ENCODE peak calls at places on chromosomes 2 and 18, in seven cellular contexts. One of them, this sample, is unnamed.

GRCh38 chr2:44441200-44441599 is 79.5 kb downstream of the CAMKMT start:
- DNase-seq in prostate gland: no peak
- DNase-seq in breast epithelium: no peak
- DNase-seq in aorta: no peak
- DNase-seq in psoas muscle: no peak
- DNase-seq in trophoblast cell: no peak
- DNase-seq in PC-9: no peak
- DNase-seq in this sample: no peak

GRCh38 chr2:75483878-75484277 is 76.9 kb downstream of the EVA1A start:
- DNase-seq in prostate gland: no peak
- DNase-seq in breast epithelium: no peak
- DNase-seq in aorta: no peak
- DNase-seq in psoas muscle: no peak
- DNase-seq in trophoblast cell: no peak
- DNase-seq in PC-9: no peak
- DNase-seq in this sample: no peak

GRCh38 chr2:8496079-8496478 is 185.8 kb upstream of the ID2 start:
- DNase-seq in prostate gland: no peak
- DNase-seq in breast epithelium: no peak
- DNase-seq in aorta: no peak
- DNase-seq in psoas muscle: no peak
- DNase-seq in trophoblast cell: no peak
- DNase-seq in PC-9: no peak
- DNase-seq in this sample: peak

GRCh38 chr18:2050702-2051201 is 520.6 kb downstream of the METTL4 start:
- DNase-seq in prostate gland: no peak
- DNase-seq in breast epithelium: no peak
- DNase-seq in aorta: no peak
- DNase-seq in psoas muscle: no peak
- DNase-seq in trophoblast cell: peak
- DNase-seq in PC-9: peak
- DNase-seq in this sample: no peak

GRCh38 chr2:229434131-229434530 is 163.0 kb upstream of the PID1 start:
- DNase-seq in prostate gland: no peak
- DNase-seq in breast epithelium: no peak
- DNase-seq in aorta: no peak
- DNase-seq in psoas muscle: no peak
- DNase-seq in trophoblast cell: peak
- DNase-seq in PC-9: peak
- DNase-seq in this sample: no peak

GRCh38 chr18:614980-615607 is 18.3 kb downstream of the CLUL1 start:
- DNase-seq in prostate gland: no peak
- DNase-seq in breast epithelium: no peak
- DNase-seq in aorta: no peak
- DNase-seq in psoas muscle: no peak
- DNase-seq in trophoblast cell: no peak
- DNase-seq in PC-9: no peak
- DNase-seq in this sample: no peak

GRCh38 chr2:46294185-46294836 is 2.9 kb upstream of the EPAS1 start:
- DNase-seq in prostate gland: no peak
- DNase-seq in breast epithelium: no peak
- DNase-seq in aorta: no peak
- DNase-seq in psoas muscle: no peak
- DNase-seq in trophoblast cell: no peak
- DNase-seq in PC-9: peak
- DNase-seq in this sample: peak

GRCh38 chr2:235146871-235147565 is 195.2 kb downstream of the SH3BP4 start:
- DNase-seq in prostate gland: no peak
- DNase-seq in breast epithelium: no peak
- DNase-seq in aorta: no peak
- DNase-seq in psoas muscle: no peak
- DNase-seq in trophoblast cell: no peak
- DNase-seq in PC-9: no peak
- DNase-seq in this sample: no peak

GRCh38 chr2:10091182-10091932 is 11.1 kb upstream of the CYS1 start:
- DNase-seq in prostate gland: no peak
- DNase-seq in breast epithelium: no peak
- DNase-seq in aorta: peak
- DNase-seq in psoas muscle: no peak
- DNase-seq in trophoblast cell: no peak
- DNase-seq in PC-9: no peak
- DNase-seq in this sample: no peak
- H3K4me3 ChIP-seq in prostate gland: no peak
- H3K4me3 ChIP-seq in breast epithelium: peak
- H3K4me3 ChIP-seq in aorta: no peak
- H3K4me3 ChIP-seq in psoas muscle: peak
- H3K4me3 ChIP-seq in trophoblast cell: no peak
- H3K4me3 ChIP-seq in PC-9: no peak
- H3K4me3 ChIP-seq in this sample: no peak

DNA sequence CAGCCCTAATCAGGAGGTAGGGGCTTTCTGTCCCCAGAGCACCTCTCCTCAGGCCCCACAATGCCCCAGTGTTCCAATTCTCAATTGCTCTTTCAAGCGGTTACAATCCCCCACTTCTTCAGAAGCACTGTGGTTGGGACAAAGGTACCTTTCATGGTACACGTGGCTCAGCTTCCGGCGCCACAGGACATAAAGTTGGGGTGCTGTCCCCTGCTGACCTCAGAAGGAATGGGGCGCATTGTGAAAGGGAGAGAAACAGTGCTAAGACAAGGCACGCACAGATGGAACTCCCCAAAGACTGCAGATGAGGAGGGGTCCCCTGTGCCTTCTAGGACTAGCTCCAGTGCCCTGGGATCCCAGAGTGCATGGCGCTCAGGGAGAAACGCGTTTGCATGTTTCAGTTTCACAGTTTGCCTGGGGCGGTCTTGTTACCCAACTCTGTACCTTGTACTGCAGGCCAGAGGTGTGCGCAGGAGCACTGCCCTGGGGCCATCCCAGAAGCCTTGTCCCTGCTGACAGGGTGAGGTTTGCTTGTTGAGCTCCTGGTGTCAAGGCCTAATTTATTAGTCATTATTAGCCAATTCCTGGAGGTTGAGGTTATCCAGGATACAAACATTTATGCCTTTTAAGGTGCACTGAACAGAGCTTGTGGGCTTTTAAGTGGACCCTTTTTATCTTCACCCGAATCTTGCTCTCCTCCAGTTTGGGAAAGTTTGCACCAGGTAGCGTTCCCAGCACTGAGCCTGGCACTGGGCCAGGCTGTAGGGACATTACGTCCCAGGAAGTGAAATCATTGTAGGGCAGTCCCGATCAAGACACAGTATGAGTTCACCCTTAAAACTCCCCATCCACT is 7.6 kb downstream of the CNDP1 start:
- DNase-seq in prostate gland: no peak
- DNase-seq in breast epithelium: no peak
- DNase-seq in aorta: no peak
- DNase-seq in psoas muscle: no peak
- DNase-seq in trophoblast cell: peak
- DNase-seq in PC-9: peak
- DNase-seq in this sample: no peak
- H3K27ac ChIP-seq in prostate gland: no peak
- H3K27ac ChIP-seq in breast epithelium: peak
- H3K27ac ChIP-seq in aorta: no peak
- H3K27ac ChIP-seq in psoas muscle: no peak
- H3K27ac ChIP-seq in trophoblast cell: no peak
- H3K27ac ChIP-seq in PC-9: peak
- H3K27ac ChIP-seq in this sample: no peak

GRCh38 chr2:218002103-218002502 is 692 bp downstream of the TNS1 start:
- DNase-seq in prostate gland: no peak
- DNase-seq in breast epithelium: no peak
- DNase-seq in aorta: no peak
- DNase-seq in psoas muscle: no peak
- DNase-seq in trophoblast cell: no peak
- DNase-seq in PC-9: no peak
- DNase-seq in this sample: peak
- H3K4me3 ChIP-seq in prostate gland: peak
- H3K4me3 ChIP-seq in breast epithelium: peak
- H3K4me3 ChIP-seq in aorta: peak
- H3K4me3 ChIP-seq in psoas muscle: peak
- H3K4me3 ChIP-seq in trophoblast cell: no peak
- H3K4me3 ChIP-seq in PC-9: no peak
- H3K4me3 ChIP-seq in this sample: peak

GRCh38 chr2:239433777-239434396 is 33.1 kb upstream of the HDAC4 start:
- DNase-seq in prostate gland: no peak
- DNase-seq in breast epithelium: no peak
- DNase-seq in aorta: no peak
- DNase-seq in psoas muscle: no peak
- DNase-seq in trophoblast cell: no peak
- DNase-seq in PC-9: no peak
- DNase-seq in this sample: no peak

GRCh38 chr2:239431536-239431935 is 30.7 kb upstream of the HDAC4 start:
- DNase-seq in prostate gland: no peak
- DNase-seq in breast epithelium: no peak
- DNase-seq in aorta: no peak
- DNase-seq in psoas muscle: no peak
- DNase-seq in trophoblast cell: no peak
- DNase-seq in PC-9: no peak
- DNase-seq in this sample: no peak

GRCh38 chr2:239429473-239430350 is 28.9 kb upstream of the HDAC4 start:
- DNase-seq in prostate gland: no peak
- DNase-seq in breast epithelium: no peak
- DNase-seq in aorta: no peak
- DNase-seq in psoas muscle: no peak
- DNase-seq in trophoblast cell: no peak
- DNase-seq in PC-9: no peak
- DNase-seq in this sample: no peak

GRCh38 chr2:239436076-239436475 is 35.3 kb upstream of the HDAC4 start:
- DNase-seq in prostate gland: no peak
- DNase-seq in breast epithelium: no peak
- DNase-seq in aorta: no peak
- DNase-seq in psoas muscle: no peak
- DNase-seq in trophoblast cell: no peak
- DNase-seq in PC-9: no peak
- DNase-seq in this sample: no peak

GRCh38 chr2:239432174-239432573 is 31.4 kb upstream of the HDAC4 start:
- DNase-seq in prostate gland: no peak
- DNase-seq in breast epithelium: no peak
- DNase-seq in aorta: no peak
- DNase-seq in psoas muscle: no peak
- DNase-seq in trophoblast cell: no peak
- DNase-seq in PC-9: no peak
- DNase-seq in this sample: no peak
- H3K27ac ChIP-seq in prostate gland: no peak
- H3K27ac ChIP-seq in breast epithelium: no peak
- H3K27ac ChIP-seq in aorta: no peak
- H3K27ac ChIP-seq in psoas muscle: no peak
- H3K27ac ChIP-seq in trophoblast cell: no peak
- H3K27ac ChIP-seq in PC-9: no peak
- H3K27ac ChIP-seq in this sample: no peak

GRCh38 chr18:10056506-10056905 is 142.7 kb downstream of the VAPA start:
- DNase-seq in prostate gland: no peak
- DNase-seq in breast epithelium: no peak
- DNase-seq in aorta: no peak
- DNase-seq in psoas muscle: no peak
- DNase-seq in trophoblast cell: no peak
- DNase-seq in PC-9: no peak
- DNase-seq in this sample: no peak

GRCh38 chr18:10055125-10055750 is 141.4 kb downstream of the VAPA start:
- DNase-seq in prostate gland: no peak
- DNase-seq in breast epithelium: no peak
- DNase-seq in aorta: no peak
- DNase-seq in psoas muscle: no peak
- DNase-seq in trophoblast cell: no peak
- DNase-seq in PC-9: no peak
- DNase-seq in this sample: no peak

GRCh38 chr18:10059610-10060468 is 146.0 kb downstream of the VAPA start:
- DNase-seq in prostate gland: no peak
- DNase-seq in breast epithelium: no peak
- DNase-seq in aorta: no peak
- DNase-seq in psoas muscle: no peak
- DNase-seq in trophoblast cell: no peak
- DNase-seq in PC-9: no peak
- DNase-seq in this sample: peak

GRCh38 chr18:10057808-10058791 is 144.3 kb downstream of the VAPA start:
- DNase-seq in prostate gland: no peak
- DNase-seq in breast epithelium: no peak
- DNase-seq in aorta: no peak
- DNase-seq in psoas muscle: no peak
- DNase-seq in trophoblast cell: no peak
- DNase-seq in PC-9: peak
- DNase-seq in this sample: no peak

GRCh38 chr18:10057401-10057800 is 143.6 kb downstream of the VAPA start:
- DNase-seq in prostate gland: no peak
- DNase-seq in breast epithelium: no peak
- DNase-seq in aorta: no peak
- DNase-seq in psoas muscle: no peak
- DNase-seq in trophoblast cell: no peak
- DNase-seq in PC-9: no peak
- DNase-seq in this sample: no peak
- H3K4me3 ChIP-seq in prostate gland: no peak
- H3K4me3 ChIP-seq in breast epithelium: no peak
- H3K4me3 ChIP-seq in aorta: no peak
- H3K4me3 ChIP-seq in psoas muscle: no peak
- H3K4me3 ChIP-seq in trophoblast cell: no peak
- H3K4me3 ChIP-seq in PC-9: no peak
- H3K4me3 ChIP-seq in this sample: no peak

DNA sequence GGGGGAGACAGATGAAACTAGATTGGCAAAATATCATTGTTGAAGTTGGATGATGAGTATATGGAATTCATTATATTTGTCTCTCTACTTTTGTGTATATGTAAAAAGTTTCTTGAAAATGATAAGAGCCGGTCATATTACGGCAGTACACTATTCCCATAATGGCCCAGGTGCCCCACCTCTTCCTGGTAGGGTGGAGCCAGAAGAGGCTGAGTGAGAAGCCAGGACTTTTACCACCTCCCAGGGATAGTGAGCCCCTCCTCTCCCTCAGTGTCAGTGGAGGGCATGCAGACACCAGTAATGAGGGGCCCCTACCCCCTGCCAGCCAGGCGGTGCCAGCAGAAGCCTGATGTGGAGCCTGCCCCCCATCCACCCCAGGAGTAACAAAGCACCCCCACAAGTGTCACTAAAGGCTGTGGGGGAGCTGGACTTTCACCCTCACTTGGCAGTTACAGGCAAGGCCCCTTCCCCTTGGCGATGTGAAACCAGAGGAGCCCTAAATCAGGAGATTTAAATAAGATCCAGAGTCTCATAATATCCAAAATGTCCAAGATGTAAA is 198.9 kb upstream of the RBBP8 start:
- DNase-seq in prostate gland: no peak
- DNase-seq in breast epithelium: no peak
- DNase-seq in aorta: no peak
- DNase-seq in psoas muscle: no peak
- DNase-seq in trophoblast cell: no peak
- DNase-seq in PC-9: no peak
- DNase-seq in this sample: peak
- H3K27ac ChIP-seq in prostate gland: no peak
- H3K27ac ChIP-seq in breast epithelium: no peak
- H3K27ac ChIP-seq in aorta: no peak
- H3K27ac ChIP-seq in psoas muscle: no peak
- H3K27ac ChIP-seq in trophoblast cell: no peak
- H3K27ac ChIP-seq in PC-9: no peak
- H3K27ac ChIP-seq in this sample: no peak

DNA sequence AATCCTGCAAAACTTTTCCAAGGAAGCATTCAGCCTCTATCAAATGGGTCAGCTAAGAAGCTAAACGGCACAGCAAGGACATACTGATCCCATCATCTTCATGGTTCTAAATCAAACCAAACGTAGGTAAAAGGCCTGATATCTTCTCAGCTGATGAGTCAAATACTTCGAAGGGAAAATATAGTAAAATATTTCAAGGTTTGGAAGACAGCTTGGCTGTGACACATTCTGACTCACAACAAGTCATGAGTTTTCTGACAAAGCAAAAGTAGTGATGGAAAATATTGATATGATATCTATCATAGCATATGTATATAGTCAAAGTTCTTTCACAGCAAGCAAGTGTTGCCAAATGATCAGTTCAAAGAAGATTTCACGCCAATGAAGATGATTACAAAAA is 31.5 kb downstream of the DOCK10 start:
- DNase-seq in prostate gland: no peak
- DNase-seq in breast epithelium: no peak
- DNase-seq in aorta: no peak
- DNase-seq in psoas muscle: no peak
- DNase-seq in trophoblast cell: peak
- DNase-seq in PC-9: peak
- DNase-seq in this sample: no peak
- H3K4me3 ChIP-seq in prostate gland: no peak
- H3K4me3 ChIP-seq in breast epithelium: no peak
- H3K4me3 ChIP-seq in aorta: no peak
- H3K4me3 ChIP-seq in psoas muscle: no peak
- H3K4me3 ChIP-seq in trophoblast cell: no peak
- H3K4me3 ChIP-seq in PC-9: peak
- H3K4me3 ChIP-seq in this sample: no peak